ENCODE peak calls at places on chromosome 17, in seven cellular contexts. F is prostate gland; C is MCF 10A; G is T-helper 1 cell; S is GM19239; O is activated effector memory CD4-positive, alpha-beta T cell treated with Interleukin-2 at 50 U/mL for 16 hours; D is left ventricle myocardium superior. M is an unnamed sample.

GRCh38 chr17:81010935-81011334 is 19.3 kb downstream of the CHMP6 start:
- DNase-seq in F (no peak), C (no peak), G (no peak), S (no peak), O (no peak), D (no peak), M (no peak)

GRCh38 chr17:36183001-36183810 is 6.8 kb upstream of the TBC1D3B start:
- DNase-seq in F (peak), C (peak), G (no peak), S (peak), O (no peak), D (peak), M (no peak)

GRCh38 chr17:41071606-41072375 is 6.1 kb upstream of the KRTAP2-4 start:
- DNase-seq in F (no peak), C (no peak), G (no peak), S (no peak), O (no peak), D (no peak), M (no peak)

GRCh38 chr17:40312131-40312731 is 3.3 kb downstream of the RARA start:
- DNase-seq in F (no peak), C (peak), G (no peak), S (no peak), O (no peak), D (peak), M (no peak)

GRCh38 chr17:21300601-21301571 is 16.4 kb downstream of the MAP2K3 start:
- DNase-seq in F (no peak), C (no peak), G (no peak), S (no peak), O (no peak), D (no peak), M (no peak)

GRCh38 chr17:75590314-75590761 is 2.7 kb downstream of the MYO15B start:
- DNase-seq in F (no peak), C (no peak), G (no peak), S (no peak), O (no peak), D (no peak), M (no peak)

GRCh38 chr17:28773736-28774135 is 29.9 kb downstream of the TRAF4 start:
- DNase-seq in F (no peak), C (no peak), G (no peak), S (no peak), O (no peak), D (no peak), M (no peak)

GRCh38 chr17:149231-149630 is 11.9 kb downstream of the SCGB1C2 start:
- DNase-seq in F (no peak), C (no peak), G (peak), S (no peak), O (no peak), D (no peak), M (no peak)

GRCh38 chr17:13429201-13429600 is 172.5 kb downstream of the HS3ST3A1 start:
- DNase-seq in F (no peak), C (peak), G (no peak), S (no peak), O (no peak), D (no peak), M (no peak)

GRCh38 chr17:76467366-76467765 is at the start of gene AANAT:
- DNase-seq in F (no peak), C (no peak), G (no peak), S (no peak), O (no peak), D (peak), M (no peak)

GRCh38 chr17:75267403-75268232 is 3.4 kb downstream of the MIF4GD start:
- DNase-seq in F (no peak), C (no peak), G (no peak), S (no peak), O (no peak), D (no peak), M (no peak)

GRCh38 chr17:81512984-81513668 is 527 bp upstream of the ACTG1 start:
- DNase-seq in F (peak), C (peak), G (peak), S (no peak), O (peak), D (peak), M (peak)

M was measured in lung.